ENCODE peak calls at places on chromosomes 13 and 19, in five cellular contexts. M, R, Y, E and H are unnamed samples.
A peak's percentile ranks its signal among the peaks of the same experiment; 100 is the strongest.

GRCh38 chr13:21539687-21540086 is 64.3 kb downstream of the MICU2 start:
- DNase-seq in M (no peak), R (no peak), Y (no peak), E (no peak), H (no peak)

GRCh38 chr13:46386426-46386995 is 541 bp downstream of the RUBCNL start:
- DNase-seq in M (no peak), R (no peak), Y (no peak), E (no peak), H (no peak)

GRCh38 chr13:109989686-109990085 is 203.3 kb upstream of the IRS2 start:
- DNase-seq in M (no peak), R (no peak), Y (no peak), E (no peak), H (no peak)

GRCh38 chr13:101490400-101491015 is 38.0 kb downstream of the ITGBL1 start:
- DNase-seq in M (no peak), R (peak; percentile 84), Y (no peak), E (no peak), H (no peak)

GRCh38 chr13:66341038-66341437 is 889.1 kb downstream of the PCDH9 start:
- DNase-seq in M (no peak), R (no peak), Y (no peak), E (no peak), H (no peak)

GRCh38 chr13:100710176-100710575 is 35.6 kb upstream of the TMTC4 start:
- DNase-seq in M (no peak), R (no peak), Y (no peak), E (no peak), H (no peak)

GRCh38 chr19:28406237-28406596 is 806.7 kb downstream of the UQCRFS1 start:
- DNase-seq in M (no peak), R (no peak), Y (no peak), E (no peak), H (no peak)

GRCh38 chr13:39455534-39456175 is 147.3 kb downstream of the LHFPL6 start:
- DNase-seq in M (no peak), R (no peak), Y (no peak), E (no peak), H (no peak)

GRCh38 chr13:78650725-78651083 is 8.3 kb downstream of the OBI1 start:
- DNase-seq in M (no peak), R (no peak), Y (no peak), E (no peak), H (no peak)